ENCODE peak calls at places on chromosomes 13 and 19, in seven cellular contexts. Y, T, I, C, D, K and U are unnamed samples.

GRCh38 chr19:45953676-45954075 is 20.0 kb downstream of the NOVA2 start:
- DNase-seq in I (no peak), K (no peak), C (peak; percentile 10), T (no peak), Y (no peak), D (no peak), U (no peak)

GRCh38 chr13:78067290-78067689 is 148.7 kb upstream of the EDNRB start:
- DNase-seq in D (no peak), K (no peak), C (no peak), I (no peak), T (no peak), Y (no peak), U (no peak)

GRCh38 chr13:51419015-51419636 is 33.7 kb downstream of the INTS6 start:
- DNase-seq in C (no peak), Y (no peak), K (no peak), I (no peak), D (no peak), T (peak; percentile 67), U (no peak)

GRCh38 chr13:94239135-94239534 is 240.3 kb downstream of the DCT start:
- DNase-seq in D (no peak), Y (no peak), C (no peak), T (no peak), K (no peak), I (no peak), U (no peak)

GRCh38 chr19:16266586-16266942 is 58.1 kb upstream of the KLF2 start:
- DNase-seq in D (no peak), C (no peak), I (no peak), K (no peak), Y (no peak), T (no peak), U (no peak)

GRCh38 chr13:76836311-76836710 is 49.9 kb downstream of the KCTD12 start:
- DNase-seq in K (no peak), D (no peak), I (no peak), C (no peak), Y (no peak), T (no peak), U (no peak)

GRCh38 chr19:56108447-56109195 is 12.5 kb downstream of the ZNF787 start:
- DNase-seq in K (no peak), I (no peak), D (no peak), T (no peak), Y (no peak), C (no peak), U (no peak)

GRCh38 chr13:110874508-110874960 is 40.3 kb downstream of the ANKRD10 start:
- DNase-seq in Y (peak; percentile 66), I (no peak), D (peak; percentile 62), K (no peak), T (no peak), C (peak; percentile 80), U (peak; percentile 81)

GRCh38 chr19:28820289-28820688 is 392.7 kb downstream of the UQCRFS1 start:
- DNase-seq in C (no peak), K (no peak), Y (no peak), T (no peak), D (no peak), I (no peak), U (no peak)

GRCh38 chr13:44504146-44504545 is 72.0 kb downstream of the TSC22D1 start:
- DNase-seq in I (no peak), T (no peak), D (no peak), C (no peak), K (no peak), Y (no peak), U (no peak)

GRCh38 chr13:30796132-30796832 is 60.9 kb downstream of the ALOX5AP start:
- DNase-seq in C (peak; percentile 77), Y (no peak), D (peak; percentile 45), K (peak; percentile 8), I (no peak), T (peak; percentile 14), U (no peak)
- TF ChIP-seq CTCF in C (no peak), Y (no peak), D (no peak), K (no peak), I (no peak), T (peak; percentile 27), U (no peak)

GRCh38 chr13:84574851-84575250 is 692.6 kb upstream of the SLITRK1 start:
- DNase-seq in T (no peak), Y (no peak), C (peak; percentile 29), K (no peak), I (no peak), D (no peak), U (no peak)
- TF ChIP-seq CTCF in T (peak; percentile 52), Y (no peak), C (peak; percentile 43), K (peak; percentile 31), I (no peak), D (no peak), U (no peak)

GRCh38 chr13:92950771-92951170 is 275.8 kb upstream of the GPC6 start:
- DNase-seq in Y (no peak), D (no peak), T (no peak), C (no peak), K (no peak), I (no peak), U (no peak)
- TF ChIP-seq CTCF in Y (no peak), D (no peak), T (no peak), C (no peak), K (no peak), I (no peak), U (no peak)

GRCh38 chr13:63048648-63049047 is 1633.0 kb upstream of the PCDH20 start:
- DNase-seq in T (no peak), C (peak; percentile 14), I (no peak), K (no peak), Y (no peak), D (no peak), U (no peak)
- TF ChIP-seq CTCF in T (peak; percentile 23), C (no peak), I (no peak), K (peak; percentile 8), Y (no peak), D (no peak), U (no peak)

DNA sequence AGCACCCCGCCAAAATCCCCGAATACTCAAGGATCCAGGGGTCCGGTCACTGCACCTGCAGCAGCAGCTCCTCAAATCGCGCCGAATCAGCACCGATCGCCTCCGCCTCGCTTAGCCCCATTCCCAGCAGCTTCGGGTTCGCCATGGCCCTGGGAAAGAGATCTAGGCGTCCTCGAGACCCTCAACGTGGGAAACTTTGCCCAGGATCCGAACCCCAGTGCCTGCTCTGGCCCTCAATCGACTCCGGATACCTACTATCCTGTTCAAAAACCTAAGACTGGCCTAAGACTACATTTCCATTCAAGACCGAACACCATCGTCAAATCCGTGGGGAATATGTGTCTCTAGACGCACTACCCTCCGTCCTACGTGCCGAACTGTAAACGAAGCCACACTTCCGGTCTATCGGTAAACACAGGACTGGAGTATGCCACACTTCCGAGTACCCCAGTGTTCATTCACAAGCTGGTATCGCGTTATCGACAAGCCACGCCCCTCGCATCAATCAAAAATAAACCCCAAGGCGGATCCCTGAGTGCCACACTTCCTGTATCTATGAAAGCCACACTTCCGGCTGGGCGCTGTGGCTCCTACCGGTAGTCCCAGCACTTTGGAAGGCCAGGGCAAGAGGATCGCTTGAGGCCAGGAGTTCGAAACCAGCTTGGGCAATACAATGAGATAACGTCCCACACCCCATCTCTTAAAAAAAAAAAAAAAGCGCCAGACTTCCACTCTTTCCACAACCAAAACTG is at the start of gene PIH1D1:
- DNase-seq in D (peak; percentile 97), T (peak; percentile 100), K (peak; percentile 97), C (peak; percentile 100), Y (peak; percentile 95), I (peak; percentile 79), U (peak; percentile 91)
- TF ChIP-seq CTCF in D (no peak), T (no peak), K (peak; percentile 18), C (no peak), Y (no peak), I (no peak), U (no peak)

DNA sequence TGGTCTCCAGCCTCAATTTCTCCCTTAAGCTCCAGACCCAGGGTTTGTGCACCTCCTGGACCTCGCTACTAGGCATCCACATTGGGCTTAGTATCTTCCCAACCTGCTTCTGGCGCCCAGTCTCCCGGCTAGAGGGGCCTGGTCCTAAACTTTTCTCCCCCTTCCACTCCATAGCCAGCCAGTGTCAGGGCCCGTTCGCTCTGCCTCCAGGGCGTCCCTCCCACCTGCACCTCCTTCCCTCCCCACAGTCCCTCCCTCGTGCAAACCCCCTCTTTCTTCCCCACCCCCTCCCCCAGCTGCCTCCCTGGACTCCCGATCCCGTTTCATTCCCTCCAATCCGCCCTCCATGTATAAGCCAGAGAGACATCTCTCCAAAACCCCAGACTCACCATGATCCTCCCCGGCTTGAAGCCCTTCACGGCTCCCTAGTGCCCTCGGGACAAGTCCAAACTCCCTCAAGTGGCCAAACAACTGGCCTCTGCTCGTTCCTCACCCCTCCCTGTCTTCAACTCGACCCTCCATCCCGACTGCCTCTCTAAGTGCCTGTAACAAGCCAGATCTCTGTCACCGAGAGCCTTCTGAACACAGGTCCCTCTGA is 1.0 kb upstream of the SAMD4B start:
- DNase-seq in T (peak; percentile 29), C (no peak), I (no peak), Y (no peak), K (no peak), D (peak; percentile 20), U (no peak)
- TF ChIP-seq CTCF in T (no peak), C (no peak), I (no peak), Y (no peak), K (no peak), D (no peak), U (no peak)

DNA sequence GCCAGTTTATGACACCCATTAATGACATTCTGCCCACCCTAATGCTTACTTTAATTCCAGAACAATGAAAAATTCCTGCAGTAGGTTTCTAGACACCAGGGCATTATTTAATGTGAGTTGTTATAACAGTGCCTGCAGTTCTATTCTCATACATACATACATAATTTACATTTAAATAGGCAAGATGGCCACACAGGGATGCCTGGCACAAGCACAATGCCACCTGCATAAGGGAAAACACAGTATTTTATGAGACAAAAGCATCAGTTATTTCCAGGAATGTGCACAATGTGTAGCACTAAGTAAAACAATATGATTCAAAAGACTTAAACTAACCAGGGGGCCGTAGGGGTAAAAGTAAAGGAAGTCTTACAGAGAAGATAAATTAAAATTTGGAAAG is 243.9 kb upstream of the SPRY2 start:
- DNase-seq in D (no peak), T (no peak), K (no peak), Y (no peak), I (no peak), C (no peak), U (no peak)
- TF ChIP-seq CTCF in D (no peak), T (no peak), K (no peak), Y (no peak), I (no peak), C (no peak), U (no peak)

GRCh38 chr13:38685974-38686571 is 804 bp upstream of the FREM2 start:
- DNase-seq in Y (no peak), K (no peak), D (peak; percentile 42), T (no peak), I (no peak), C (peak; percentile 60), U (peak; percentile 34)
- TF ChIP-seq CTCF in Y (no peak), K (peak; percentile 15), D (no peak), T (peak; percentile 26), I (no peak), C (peak; percentile 35), U (no peak)